ENCODE peak calls at places on chromosomes 7 and 10, in ten cellular contexts. One of them, this sample, is unnamed.

GRCh38 chr10:124994573-124995473 is 52.9 kb downstream of the ZRANB1 start:
- DNase-seq in Panc1: no peak
- DNase-seq in pons: no peak
- DNase-seq in EH: no peak
- DNase-seq in fibroblast of pulmonary artery: no peak
- DNase-seq in adipocyte: no peak
- DNase-seq in RWPE1: no peak
- DNase-seq in KG1: no peak
- DNase-seq in hepatic stellate cell: peak
- DNase-seq in adrenal gland: peak
- DNase-seq in this sample: no peak

GRCh38 chr10:14781763-14782162 is 7.1 kb upstream of the FAM107B start:
- DNase-seq in Panc1: no peak
- DNase-seq in pons: no peak
- DNase-seq in EH: no peak
- DNase-seq in fibroblast of pulmonary artery: no peak
- DNase-seq in adipocyte: no peak
- DNase-seq in RWPE1: no peak
- DNase-seq in KG1: peak
- DNase-seq in hepatic stellate cell: no peak
- DNase-seq in adrenal gland: no peak
- DNase-seq in this sample: no peak

GRCh38 chr10:23408330-23408976 is 30.4 kb upstream of the OTUD1 start:
- DNase-seq in Panc1: no peak
- DNase-seq in pons: no peak
- DNase-seq in EH: peak
- DNase-seq in fibroblast of pulmonary artery: peak
- DNase-seq in adipocyte: no peak
- DNase-seq in RWPE1: no peak
- DNase-seq in KG1: no peak
- DNase-seq in hepatic stellate cell: no peak
- DNase-seq in adrenal gland: no peak
- DNase-seq in this sample: no peak

GRCh38 chr7:8418627-8419245 is 14.7 kb upstream of the NXPH1 start:
- DNase-seq in Panc1: peak
- DNase-seq in pons: peak
- DNase-seq in EH: peak
- DNase-seq in fibroblast of pulmonary artery: peak
- DNase-seq in adipocyte: peak
- DNase-seq in RWPE1: peak
- DNase-seq in KG1: peak
- DNase-seq in hepatic stellate cell: no peak
- DNase-seq in adrenal gland: peak
- DNase-seq in this sample: peak

GRCh38 chr10:125788156-125789034 is 12.8 kb upstream of the MMP21 start:
- DNase-seq in Panc1: no peak
- DNase-seq in pons: no peak
- DNase-seq in EH: no peak
- DNase-seq in fibroblast of pulmonary artery: no peak
- DNase-seq in adipocyte: no peak
- DNase-seq in RWPE1: no peak
- DNase-seq in KG1: no peak
- DNase-seq in hepatic stellate cell: no peak
- DNase-seq in adrenal gland: no peak
- DNase-seq in this sample: no peak

GRCh38 chr10:13891542-13892431 is 305.0 kb downstream of the PRPF18 start:
- DNase-seq in Panc1: no peak
- DNase-seq in pons: no peak
- DNase-seq in EH: peak
- DNase-seq in fibroblast of pulmonary artery: no peak
- DNase-seq in adipocyte: peak
- DNase-seq in RWPE1: peak
- DNase-seq in KG1: no peak
- DNase-seq in hepatic stellate cell: peak
- DNase-seq in adrenal gland: no peak
- DNase-seq in this sample: peak

GRCh38 chr10:80924063-80924952 is 386.6 kb downstream of the SH2D4B start:
- DNase-seq in Panc1: no peak
- DNase-seq in pons: peak
- DNase-seq in EH: peak
- DNase-seq in fibroblast of pulmonary artery: peak
- DNase-seq in adipocyte: peak
- DNase-seq in RWPE1: peak
- DNase-seq in KG1: no peak
- DNase-seq in hepatic stellate cell: no peak
- DNase-seq in adrenal gland: peak
- DNase-seq in this sample: no peak

GRCh38 chr7:1317654-1318450 is 85.2 kb downstream of the UNCX start:
- DNase-seq in Panc1: no peak
- DNase-seq in pons: no peak
- DNase-seq in EH: no peak
- DNase-seq in fibroblast of pulmonary artery: no peak
- DNase-seq in adipocyte: no peak
- DNase-seq in RWPE1: no peak
- DNase-seq in KG1: no peak
- DNase-seq in hepatic stellate cell: no peak
- DNase-seq in adrenal gland: no peak
- DNase-seq in this sample: peak

GRCh38 chr7:46725838-46726237 is 804.8 kb upstream of the IGFBP3 start:
- DNase-seq in Panc1: no peak
- DNase-seq in pons: no peak
- DNase-seq in EH: peak
- DNase-seq in fibroblast of pulmonary artery: peak
- DNase-seq in adipocyte: no peak
- DNase-seq in RWPE1: no peak
- DNase-seq in KG1: no peak
- DNase-seq in hepatic stellate cell: no peak
- DNase-seq in adrenal gland: no peak
- DNase-seq in this sample: no peak

GRCh38 chr10:33345236-33345635 is 10.8 kb upstream of the NRP1 start:
- DNase-seq in Panc1: no peak
- DNase-seq in pons: no peak
- DNase-seq in EH: peak
- DNase-seq in fibroblast of pulmonary artery: no peak
- DNase-seq in adipocyte: no peak
- DNase-seq in RWPE1: no peak
- DNase-seq in KG1: no peak
- DNase-seq in hepatic stellate cell: no peak
- DNase-seq in adrenal gland: no peak
- DNase-seq in this sample: no peak

GRCh38 chr10:3095373-3096139 is 28.2 kb downstream of the PFKP start:
- DNase-seq in Panc1: peak
- DNase-seq in pons: no peak
- DNase-seq in EH: peak
- DNase-seq in fibroblast of pulmonary artery: peak
- DNase-seq in adipocyte: peak
- DNase-seq in RWPE1: peak
- DNase-seq in KG1: peak
- DNase-seq in hepatic stellate cell: peak
- DNase-seq in adrenal gland: peak
- DNase-seq in this sample: peak

GRCh38 chr7:39130740-39131538 is 153.2 kb downstream of the POU6F2 start:
- DNase-seq in Panc1: no peak
- DNase-seq in pons: no peak
- DNase-seq in EH: no peak
- DNase-seq in fibroblast of pulmonary artery: no peak
- DNase-seq in adipocyte: no peak
- DNase-seq in RWPE1: no peak
- DNase-seq in KG1: no peak
- DNase-seq in hepatic stellate cell: no peak
- DNase-seq in adrenal gland: no peak
- DNase-seq in this sample: no peak

GRCh38 chr10:93300518-93300917 is 181.6 kb downstream of the MYOF start:
- DNase-seq in Panc1: no peak
- DNase-seq in pons: no peak
- DNase-seq in EH: no peak
- DNase-seq in fibroblast of pulmonary artery: no peak
- DNase-seq in adipocyte: no peak
- DNase-seq in RWPE1: no peak
- DNase-seq in KG1: no peak
- DNase-seq in hepatic stellate cell: no peak
- DNase-seq in adrenal gland: no peak
- DNase-seq in this sample: no peak

GRCh38 chr7:151386301-151387160 is 23.3 kb downstream of the WDR86 start:
- DNase-seq in Panc1: no peak
- DNase-seq in pons: no peak
- DNase-seq in EH: no peak
- DNase-seq in fibroblast of pulmonary artery: no peak
- DNase-seq in adipocyte: no peak
- DNase-seq in RWPE1: no peak
- DNase-seq in KG1: no peak
- DNase-seq in hepatic stellate cell: no peak
- DNase-seq in adrenal gland: no peak
- DNase-seq in this sample: peak

GRCh38 chr10:31018977-31019376 is 12.7 kb downstream of the ZNF438 start:
- DNase-seq in Panc1: no peak
- DNase-seq in pons: peak
- DNase-seq in EH: no peak
- DNase-seq in fibroblast of pulmonary artery: no peak
- DNase-seq in adipocyte: no peak
- DNase-seq in RWPE1: no peak
- DNase-seq in KG1: no peak
- DNase-seq in hepatic stellate cell: no peak
- DNase-seq in adrenal gland: no peak
- DNase-seq in this sample: no peak

GRCh38 chr10:114552050-114552449 is 106.0 kb downstream of the ABLIM1 start:
- DNase-seq in Panc1: no peak
- DNase-seq in pons: no peak
- DNase-seq in EH: no peak
- DNase-seq in fibroblast of pulmonary artery: no peak
- DNase-seq in adipocyte: peak
- DNase-seq in RWPE1: no peak
- DNase-seq in KG1: no peak
- DNase-seq in hepatic stellate cell: no peak
- DNase-seq in adrenal gland: peak
- DNase-seq in this sample: no peak

GRCh38 chr7:157825325-157825724 is 488.5 kb downstream of the DNAJB6 start:
- DNase-seq in Panc1: no peak
- DNase-seq in pons: no peak
- DNase-seq in EH: no peak
- DNase-seq in fibroblast of pulmonary artery: no peak
- DNase-seq in adipocyte: no peak
- DNase-seq in RWPE1: peak
- DNase-seq in KG1: no peak
- DNase-seq in hepatic stellate cell: no peak
- DNase-seq in adrenal gland: no peak
- DNase-seq in this sample: no peak

GRCh38 chr7:29565982-29566746 is 2.5 kb downstream of the PRR15 start:
- DNase-seq in Panc1: no peak
- DNase-seq in pons: no peak
- DNase-seq in EH: no peak
- DNase-seq in fibroblast of pulmonary artery: peak
- DNase-seq in adipocyte: peak
- DNase-seq in RWPE1: no peak
- DNase-seq in KG1: no peak
- DNase-seq in hepatic stellate cell: peak
- DNase-seq in adrenal gland: no peak
- DNase-seq in this sample: no peak

GRCh38 chr10:71765176-71765906 is 8.0 kb downstream of the VSIR start:
- DNase-seq in Panc1: no peak
- DNase-seq in pons: no peak
- DNase-seq in EH: peak
- DNase-seq in fibroblast of pulmonary artery: peak
- DNase-seq in adipocyte: peak
- DNase-seq in RWPE1: no peak
- DNase-seq in KG1: no peak
- DNase-seq in hepatic stellate cell: no peak
- DNase-seq in adrenal gland: no peak
- DNase-seq in this sample: peak

GRCh38 chr7:26555971-26556830 is 264.5 kb downstream of the SNX10 start:
- DNase-seq in Panc1: no peak
- DNase-seq in pons: peak
- DNase-seq in EH: no peak
- DNase-seq in fibroblast of pulmonary artery: no peak
- DNase-seq in adipocyte: no peak
- DNase-seq in RWPE1: no peak
- DNase-seq in KG1: no peak
- DNase-seq in hepatic stellate cell: no peak
- DNase-seq in adrenal gland: no peak
- DNase-seq in this sample: no peak

GRCh38 chr10:43444897-43445466 is 8.1 kb downstream of the ZNF487 start:
- DNase-seq in Panc1: no peak
- DNase-seq in pons: no peak
- DNase-seq in EH: no peak
- DNase-seq in fibroblast of pulmonary artery: no peak
- DNase-seq in adipocyte: no peak
- DNase-seq in RWPE1: no peak
- DNase-seq in KG1: no peak
- DNase-seq in hepatic stellate cell: no peak
- DNase-seq in adrenal gland: no peak
- DNase-seq in this sample: no peak

GRCh38 chr10:100890141-100890695 is 22.5 kb upstream of the SLF2 start:
- DNase-seq in Panc1: no peak
- DNase-seq in pons: no peak
- DNase-seq in EH: no peak
- DNase-seq in fibroblast of pulmonary artery: no peak
- DNase-seq in adipocyte: no peak
- DNase-seq in RWPE1: no peak
- DNase-seq in KG1: no peak
- DNase-seq in hepatic stellate cell: no peak
- DNase-seq in adrenal gland: no peak
- DNase-seq in this sample: no peak

GRCh38 chr10:6300106-6300783 is 97.5 kb downstream of the PFKFB3 start:
- DNase-seq in Panc1: no peak
- DNase-seq in pons: peak
- DNase-seq in EH: peak
- DNase-seq in fibroblast of pulmonary artery: peak
- DNase-seq in adipocyte: peak
- DNase-seq in RWPE1: no peak
- DNase-seq in KG1: no peak
- DNase-seq in hepatic stellate cell: no peak
- DNase-seq in adrenal gland: peak
- DNase-seq in this sample: peak

GRCh38 chr10:96556003-96556402 is 30.8 kb downstream of the TM9SF3 start:
- DNase-seq in Panc1: no peak
- DNase-seq in pons: peak
- DNase-seq in EH: peak
- DNase-seq in fibroblast of pulmonary artery: peak
- DNase-seq in adipocyte: peak
- DNase-seq in RWPE1: peak
- DNase-seq in KG1: no peak
- DNase-seq in hepatic stellate cell: no peak
- DNase-seq in adrenal gland: no peak
- DNase-seq in this sample: no peak

GRCh38 chr10:24518981-24519597 is 204.6 kb downstream of the ARHGAP21 start:
- DNase-seq in Panc1: peak
- DNase-seq in pons: peak
- DNase-seq in EH: peak
- DNase-seq in fibroblast of pulmonary artery: peak
- DNase-seq in adipocyte: peak
- DNase-seq in RWPE1: peak
- DNase-seq in KG1: no peak
- DNase-seq in hepatic stellate cell: peak
- DNase-seq in adrenal gland: peak
- DNase-seq in this sample: no peak

GRCh38 chr10:116774728-116775151 is 32.4 kb upstream of the HSPA12A start:
- DNase-seq in Panc1: no peak
- DNase-seq in pons: no peak
- DNase-seq in EH: no peak
- DNase-seq in fibroblast of pulmonary artery: no peak
- DNase-seq in adipocyte: no peak
- DNase-seq in RWPE1: peak
- DNase-seq in KG1: no peak
- DNase-seq in hepatic stellate cell: no peak
- DNase-seq in adrenal gland: no peak
- DNase-seq in this sample: peak

GRCh38 chr7:46802460-46802972 is 779.4 kb downstream of the TNS3 start:
- DNase-seq in Panc1: no peak
- DNase-seq in pons: no peak
- DNase-seq in EH: no peak
- DNase-seq in fibroblast of pulmonary artery: no peak
- DNase-seq in adipocyte: no peak
- DNase-seq in RWPE1: no peak
- DNase-seq in KG1: no peak
- DNase-seq in hepatic stellate cell: no peak
- DNase-seq in adrenal gland: no peak
- DNase-seq in this sample: no peak

GRCh38 chr10:48470893-48471805 is 133.7 kb downstream of the ARHGAP22 start:
- DNase-seq in Panc1: no peak
- DNase-seq in pons: no peak
- DNase-seq in EH: peak
- DNase-seq in fibroblast of pulmonary artery: no peak
- DNase-seq in adipocyte: no peak
- DNase-seq in RWPE1: peak
- DNase-seq in KG1: no peak
- DNase-seq in hepatic stellate cell: no peak
- DNase-seq in adrenal gland: peak
- DNase-seq in this sample: no peak

This sample was measured in PC-9.